ENCODE peak calls at places on chromosomes 13 and 19, in seven cellular contexts. One of them, this sample, is unnamed.

GRCh38 chr13:54241719-54242118 is 1213.1 kb downstream of the OLFM4 start:
- DNase-seq in hypothalamus: no peak
- DNase-seq in astrocyte of the spinal cord: peak
- DNase-seq in NCI-H2081: peak
- DNase-seq in stimulated activated CD8-positive, alpha-beta memory T cell treated with anti-CD3 and anti-CD28 coated beads, Interleukin-12 subunit alpha, Interleukin-12 subunit beta, amount 100 ng/mL, for 4 hours: no peak
- DNase-seq in naive thymus-derived CD8-positive, alpha-beta T cell: no peak
- DNase-seq in adrenal gland: no peak
- DNase-seq in this sample: peak

GRCh38 chr19:33399081-33399744 is 25.7 kb downstream of the CEBPG start:
- DNase-seq in hypothalamus: no peak
- DNase-seq in astrocyte of the spinal cord: no peak
- DNase-seq in NCI-H2081: no peak
- DNase-seq in stimulated activated CD8-positive, alpha-beta memory T cell treated with anti-CD3 and anti-CD28 coated beads, Interleukin-12 subunit alpha, Interleukin-12 subunit beta, amount 100 ng/mL, for 4 hours: no peak
- DNase-seq in naive thymus-derived CD8-positive, alpha-beta T cell: no peak
- DNase-seq in adrenal gland: no peak
- DNase-seq in this sample: peak

GRCh38 chr19:6739884-6740588 is 556 bp downstream of the TRIP10 start:
- DNase-seq in hypothalamus: no peak
- DNase-seq in astrocyte of the spinal cord: peak
- DNase-seq in NCI-H2081: no peak
- DNase-seq in stimulated activated CD8-positive, alpha-beta memory T cell treated with anti-CD3 and anti-CD28 coated beads, Interleukin-12 subunit alpha, Interleukin-12 subunit beta, amount 100 ng/mL, for 4 hours: no peak
- DNase-seq in naive thymus-derived CD8-positive, alpha-beta T cell: no peak
- DNase-seq in adrenal gland: peak
- DNase-seq in this sample: no peak

GRCh38 chr19:1373534-1374249 is 10.0 kb upstream of the NDUFS7 start:
- DNase-seq in hypothalamus: peak
- DNase-seq in astrocyte of the spinal cord: peak
- DNase-seq in NCI-H2081: no peak
- DNase-seq in stimulated activated CD8-positive, alpha-beta memory T cell treated with anti-CD3 and anti-CD28 coated beads, Interleukin-12 subunit alpha, Interleukin-12 subunit beta, amount 100 ng/mL, for 4 hours: no peak
- DNase-seq in naive thymus-derived CD8-positive, alpha-beta T cell: no peak
- DNase-seq in adrenal gland: peak
- DNase-seq in this sample: peak

GRCh38 chr13:32229443-32229842 is 85.7 kb downstream of the ZAR1L start:
- DNase-seq in hypothalamus: no peak
- DNase-seq in astrocyte of the spinal cord: peak
- DNase-seq in NCI-H2081: no peak
- DNase-seq in stimulated activated CD8-positive, alpha-beta memory T cell treated with anti-CD3 and anti-CD28 coated beads, Interleukin-12 subunit alpha, Interleukin-12 subunit beta, amount 100 ng/mL, for 4 hours: no peak
- DNase-seq in naive thymus-derived CD8-positive, alpha-beta T cell: no peak
- DNase-seq in adrenal gland: no peak
- DNase-seq in this sample: no peak

GRCh38 chr19:56405062-56405461 is 930 bp downstream of the ZNF583 start:
- DNase-seq in hypothalamus: no peak
- DNase-seq in astrocyte of the spinal cord: no peak
- DNase-seq in NCI-H2081: no peak
- DNase-seq in stimulated activated CD8-positive, alpha-beta memory T cell treated with anti-CD3 and anti-CD28 coated beads, Interleukin-12 subunit alpha, Interleukin-12 subunit beta, amount 100 ng/mL, for 4 hours: no peak
- DNase-seq in naive thymus-derived CD8-positive, alpha-beta T cell: no peak
- DNase-seq in adrenal gland: no peak
- DNase-seq in this sample: no peak

GRCh38 chr13:26255717-26256277 is 1.9 kb downstream of the CDK8 start:
- DNase-seq in hypothalamus: no peak
- DNase-seq in astrocyte of the spinal cord: peak
- DNase-seq in NCI-H2081: no peak
- DNase-seq in stimulated activated CD8-positive, alpha-beta memory T cell treated with anti-CD3 and anti-CD28 coated beads, Interleukin-12 subunit alpha, Interleukin-12 subunit beta, amount 100 ng/mL, for 4 hours: no peak
- DNase-seq in naive thymus-derived CD8-positive, alpha-beta T cell: no peak
- DNase-seq in adrenal gland: no peak
- DNase-seq in this sample: no peak

GRCh38 chr19:6271721-6272410 is 7.9 kb downstream of the MLLT1 start:
- DNase-seq in hypothalamus: peak
- DNase-seq in astrocyte of the spinal cord: peak
- DNase-seq in NCI-H2081: peak
- DNase-seq in stimulated activated CD8-positive, alpha-beta memory T cell treated with anti-CD3 and anti-CD28 coated beads, Interleukin-12 subunit alpha, Interleukin-12 subunit beta, amount 100 ng/mL, for 4 hours: no peak
- DNase-seq in naive thymus-derived CD8-positive, alpha-beta T cell: no peak
- DNase-seq in adrenal gland: peak
- DNase-seq in this sample: peak

GRCh38 chr19:2981898-2982297 is 4.5 kb downstream of the TLE6 start:
- DNase-seq in hypothalamus: no peak
- DNase-seq in astrocyte of the spinal cord: no peak
- DNase-seq in NCI-H2081: no peak
- DNase-seq in stimulated activated CD8-positive, alpha-beta memory T cell treated with anti-CD3 and anti-CD28 coated beads, Interleukin-12 subunit alpha, Interleukin-12 subunit beta, amount 100 ng/mL, for 4 hours: no peak
- DNase-seq in naive thymus-derived CD8-positive, alpha-beta T cell: no peak
- DNase-seq in adrenal gland: no peak
- DNase-seq in this sample: no peak

GRCh38 chr13:30872685-30873443 is 33.2 kb upstream of the MEDAG start:
- DNase-seq in hypothalamus: no peak
- DNase-seq in astrocyte of the spinal cord: peak
- DNase-seq in NCI-H2081: no peak
- DNase-seq in stimulated activated CD8-positive, alpha-beta memory T cell treated with anti-CD3 and anti-CD28 coated beads, Interleukin-12 subunit alpha, Interleukin-12 subunit beta, amount 100 ng/mL, for 4 hours: no peak
- DNase-seq in naive thymus-derived CD8-positive, alpha-beta T cell: no peak
- DNase-seq in adrenal gland: peak
- DNase-seq in this sample: no peak

GRCh38 chr19:46347985-46348384 is 1.1 kb downstream of the PPP5C start:
- DNase-seq in hypothalamus: no peak
- DNase-seq in astrocyte of the spinal cord: no peak
- DNase-seq in NCI-H2081: no peak
- DNase-seq in stimulated activated CD8-positive, alpha-beta memory T cell treated with anti-CD3 and anti-CD28 coated beads, Interleukin-12 subunit alpha, Interleukin-12 subunit beta, amount 100 ng/mL, for 4 hours: no peak
- DNase-seq in naive thymus-derived CD8-positive, alpha-beta T cell: no peak
- DNase-seq in adrenal gland: no peak
- DNase-seq in this sample: no peak

GRCh38 chr13:75407998-75408397 is 74.0 kb downstream of the TBC1D4 start:
- DNase-seq in hypothalamus: no peak
- DNase-seq in astrocyte of the spinal cord: no peak
- DNase-seq in NCI-H2081: no peak
- DNase-seq in stimulated activated CD8-positive, alpha-beta memory T cell treated with anti-CD3 and anti-CD28 coated beads, Interleukin-12 subunit alpha, Interleukin-12 subunit beta, amount 100 ng/mL, for 4 hours: no peak
- DNase-seq in naive thymus-derived CD8-positive, alpha-beta T cell: no peak
- DNase-seq in adrenal gland: no peak
- DNase-seq in this sample: no peak

GRCh38 chr19:40592170-40592569 is 9.0 kb upstream of the LTBP4 start:
- DNase-seq in hypothalamus: no peak
- DNase-seq in astrocyte of the spinal cord: peak
- DNase-seq in NCI-H2081: peak
- DNase-seq in stimulated activated CD8-positive, alpha-beta memory T cell treated with anti-CD3 and anti-CD28 coated beads, Interleukin-12 subunit alpha, Interleukin-12 subunit beta, amount 100 ng/mL, for 4 hours: no peak
- DNase-seq in naive thymus-derived CD8-positive, alpha-beta T cell: no peak
- DNase-seq in adrenal gland: no peak
- DNase-seq in this sample: peak

GRCh38 chr19:57830071-57830602 is at the start of gene ZNF587B:
- DNase-seq in hypothalamus: peak
- DNase-seq in astrocyte of the spinal cord: peak
- DNase-seq in NCI-H2081: no peak
- DNase-seq in stimulated activated CD8-positive, alpha-beta memory T cell treated with anti-CD3 and anti-CD28 coated beads, Interleukin-12 subunit alpha, Interleukin-12 subunit beta, amount 100 ng/mL, for 4 hours: no peak
- DNase-seq in naive thymus-derived CD8-positive, alpha-beta T cell: peak
- DNase-seq in adrenal gland: no peak
- DNase-seq in this sample: peak

GRCh38 chr19:12095111-12095790 is 30.7 kb downstream of the ZNF844 start:
- DNase-seq in hypothalamus: no peak
- DNase-seq in astrocyte of the spinal cord: no peak
- DNase-seq in NCI-H2081: no peak
- DNase-seq in stimulated activated CD8-positive, alpha-beta memory T cell treated with anti-CD3 and anti-CD28 coated beads, Interleukin-12 subunit alpha, Interleukin-12 subunit beta, amount 100 ng/mL, for 4 hours: no peak
- DNase-seq in naive thymus-derived CD8-positive, alpha-beta T cell: no peak
- DNase-seq in adrenal gland: no peak
- DNase-seq in this sample: no peak

GRCh38 chr19:14611051-14611450 is 28.2 kb downstream of the CLEC17A start:
- DNase-seq in hypothalamus: no peak
- DNase-seq in astrocyte of the spinal cord: no peak
- DNase-seq in NCI-H2081: no peak
- DNase-seq in stimulated activated CD8-positive, alpha-beta memory T cell treated with anti-CD3 and anti-CD28 coated beads, Interleukin-12 subunit alpha, Interleukin-12 subunit beta, amount 100 ng/mL, for 4 hours: no peak
- DNase-seq in naive thymus-derived CD8-positive, alpha-beta T cell: no peak
- DNase-seq in adrenal gland: no peak
- DNase-seq in this sample: no peak

GRCh38 chr13:106597190-106597589 is 29.3 kb upstream of the ARGLU1 start:
- DNase-seq in hypothalamus: no peak
- DNase-seq in astrocyte of the spinal cord: no peak
- DNase-seq in NCI-H2081: no peak
- DNase-seq in stimulated activated CD8-positive, alpha-beta memory T cell treated with anti-CD3 and anti-CD28 coated beads, Interleukin-12 subunit alpha, Interleukin-12 subunit beta, amount 100 ng/mL, for 4 hours: no peak
- DNase-seq in naive thymus-derived CD8-positive, alpha-beta T cell: no peak
- DNase-seq in adrenal gland: no peak
- DNase-seq in this sample: no peak

GRCh38 chr19:3586124-3586626 is 897 bp downstream of the GIPC3 start:
- DNase-seq in hypothalamus: no peak
- DNase-seq in astrocyte of the spinal cord: no peak
- DNase-seq in NCI-H2081: no peak
- DNase-seq in stimulated activated CD8-positive, alpha-beta memory T cell treated with anti-CD3 and anti-CD28 coated beads, Interleukin-12 subunit alpha, Interleukin-12 subunit beta, amount 100 ng/mL, for 4 hours: no peak
- DNase-seq in naive thymus-derived CD8-positive, alpha-beta T cell: peak
- DNase-seq in adrenal gland: no peak
- DNase-seq in this sample: no peak

GRCh38 chr19:58578430-58578925 is 5.3 kb upstream of the MZF1 start:
- DNase-seq in hypothalamus: no peak
- DNase-seq in astrocyte of the spinal cord: no peak
- DNase-seq in NCI-H2081: no peak
- DNase-seq in stimulated activated CD8-positive, alpha-beta memory T cell treated with anti-CD3 and anti-CD28 coated beads, Interleukin-12 subunit alpha, Interleukin-12 subunit beta, amount 100 ng/mL, for 4 hours: no peak
- DNase-seq in naive thymus-derived CD8-positive, alpha-beta T cell: no peak
- DNase-seq in adrenal gland: no peak
- DNase-seq in this sample: no peak

GRCh38 chr13:72145383-72145782 is 278.4 kb upstream of the DACH1 start:
- DNase-seq in hypothalamus: no peak
- DNase-seq in astrocyte of the spinal cord: no peak
- DNase-seq in NCI-H2081: no peak
- DNase-seq in stimulated activated CD8-positive, alpha-beta memory T cell treated with anti-CD3 and anti-CD28 coated beads, Interleukin-12 subunit alpha, Interleukin-12 subunit beta, amount 100 ng/mL, for 4 hours: no peak
- DNase-seq in naive thymus-derived CD8-positive, alpha-beta T cell: no peak
- DNase-seq in adrenal gland: no peak
- DNase-seq in this sample: no peak

GRCh38 chr13:66443926-66444325 is 786.2 kb downstream of the PCDH9 start:
- DNase-seq in hypothalamus: no peak
- DNase-seq in astrocyte of the spinal cord: no peak
- DNase-seq in NCI-H2081: no peak
- DNase-seq in stimulated activated CD8-positive, alpha-beta memory T cell treated with anti-CD3 and anti-CD28 coated beads, Interleukin-12 subunit alpha, Interleukin-12 subunit beta, amount 100 ng/mL, for 4 hours: no peak
- DNase-seq in naive thymus-derived CD8-positive, alpha-beta T cell: no peak
- DNase-seq in adrenal gland: no peak
- DNase-seq in this sample: no peak

GRCh38 chr13:99382428-99383133 is 75.4 kb upstream of the GPR183 start:
- DNase-seq in hypothalamus: no peak
- DNase-seq in astrocyte of the spinal cord: no peak
- DNase-seq in NCI-H2081: no peak
- DNase-seq in stimulated activated CD8-positive, alpha-beta memory T cell treated with anti-CD3 and anti-CD28 coated beads, Interleukin-12 subunit alpha, Interleukin-12 subunit beta, amount 100 ng/mL, for 4 hours: no peak
- DNase-seq in naive thymus-derived CD8-positive, alpha-beta T cell: no peak
- DNase-seq in adrenal gland: no peak
- DNase-seq in this sample: no peak

GRCh38 chr13:113857531-113858195 is 6.2 kb downstream of the GAS6 start:
- DNase-seq in hypothalamus: no peak
- DNase-seq in astrocyte of the spinal cord: no peak
- DNase-seq in NCI-H2081: no peak
- DNase-seq in stimulated activated CD8-positive, alpha-beta memory T cell treated with anti-CD3 and anti-CD28 coated beads, Interleukin-12 subunit alpha, Interleukin-12 subunit beta, amount 100 ng/mL, for 4 hours: no peak
- DNase-seq in naive thymus-derived CD8-positive, alpha-beta T cell: no peak
- DNase-seq in adrenal gland: peak
- DNase-seq in this sample: peak

GRCh38 chr19:32287811-32288227 is 57.6 kb upstream of the ZNF507 start:
- DNase-seq in hypothalamus: peak
- DNase-seq in astrocyte of the spinal cord: peak
- DNase-seq in NCI-H2081: no peak
- DNase-seq in stimulated activated CD8-positive, alpha-beta memory T cell treated with anti-CD3 and anti-CD28 coated beads, Interleukin-12 subunit alpha, Interleukin-12 subunit beta, amount 100 ng/mL, for 4 hours: no peak
- DNase-seq in naive thymus-derived CD8-positive, alpha-beta T cell: no peak
- DNase-seq in adrenal gland: peak
- DNase-seq in this sample: peak

GRCh38 chr13:63351533-63351932 is 1935.9 kb upstream of the PCDH20 start:
- DNase-seq in hypothalamus: no peak
- DNase-seq in astrocyte of the spinal cord: no peak
- DNase-seq in NCI-H2081: no peak
- DNase-seq in stimulated activated CD8-positive, alpha-beta memory T cell treated with anti-CD3 and anti-CD28 coated beads, Interleukin-12 subunit alpha, Interleukin-12 subunit beta, amount 100 ng/mL, for 4 hours: no peak
- DNase-seq in naive thymus-derived CD8-positive, alpha-beta T cell: no peak
- DNase-seq in adrenal gland: no peak
- DNase-seq in this sample: no peak

GRCh38 chr13:111904701-111905608 is 162.0 kb upstream of the SOX1 start:
- DNase-seq in hypothalamus: no peak
- DNase-seq in astrocyte of the spinal cord: no peak
- DNase-seq in NCI-H2081: no peak
- DNase-seq in stimulated activated CD8-positive, alpha-beta memory T cell treated with anti-CD3 and anti-CD28 coated beads, Interleukin-12 subunit alpha, Interleukin-12 subunit beta, amount 100 ng/mL, for 4 hours: no peak
- DNase-seq in naive thymus-derived CD8-positive, alpha-beta T cell: no peak
- DNase-seq in adrenal gland: peak
- DNase-seq in this sample: no peak

GRCh38 chr19:47713046-47714021 is at the start of gene EHD2:
- DNase-seq in hypothalamus: peak
- DNase-seq in astrocyte of the spinal cord: peak
- DNase-seq in NCI-H2081: no peak
- DNase-seq in stimulated activated CD8-positive, alpha-beta memory T cell treated with anti-CD3 and anti-CD28 coated beads, Interleukin-12 subunit alpha, Interleukin-12 subunit beta, amount 100 ng/mL, for 4 hours: peak
- DNase-seq in naive thymus-derived CD8-positive, alpha-beta T cell: peak
- DNase-seq in adrenal gland: peak
- DNase-seq in this sample: peak

GRCh38 chr13:48161530-48162179 is 66.8 kb upstream of the MED4 start:
- DNase-seq in hypothalamus: no peak
- DNase-seq in astrocyte of the spinal cord: no peak
- DNase-seq in NCI-H2081: no peak
- DNase-seq in stimulated activated CD8-positive, alpha-beta memory T cell treated with anti-CD3 and anti-CD28 coated beads, Interleukin-12 subunit alpha, Interleukin-12 subunit beta, amount 100 ng/mL, for 4 hours: no peak
- DNase-seq in naive thymus-derived CD8-positive, alpha-beta T cell: no peak
- DNase-seq in adrenal gland: peak
- DNase-seq in this sample: peak

GRCh38 chr13:21638319-21639282 is 32.3 kb upstream of the FGF9 start:
- DNase-seq in hypothalamus: no peak
- DNase-seq in astrocyte of the spinal cord: peak
- DNase-seq in NCI-H2081: no peak
- DNase-seq in stimulated activated CD8-positive, alpha-beta memory T cell treated with anti-CD3 and anti-CD28 coated beads, Interleukin-12 subunit alpha, Interleukin-12 subunit beta, amount 100 ng/mL, for 4 hours: no peak
- DNase-seq in naive thymus-derived CD8-positive, alpha-beta T cell: no peak
- DNase-seq in adrenal gland: peak
- DNase-seq in this sample: peak

GRCh38 chr19:33670398-33670797 is 48.6 kb downstream of the CHST8 start:
- DNase-seq in hypothalamus: no peak
- DNase-seq in astrocyte of the spinal cord: no peak
- DNase-seq in NCI-H2081: no peak
- DNase-seq in stimulated activated CD8-positive, alpha-beta memory T cell treated with anti-CD3 and anti-CD28 coated beads, Interleukin-12 subunit alpha, Interleukin-12 subunit beta, amount 100 ng/mL, for 4 hours: no peak
- DNase-seq in naive thymus-derived CD8-positive, alpha-beta T cell: no peak
- DNase-seq in adrenal gland: no peak
- DNase-seq in this sample: no peak

GRCh38 chr19:17079710-17080440 is 4.3 kb downstream of the MYO9B start:
- DNase-seq in hypothalamus: peak
- DNase-seq in astrocyte of the spinal cord: peak
- DNase-seq in NCI-H2081: no peak
- DNase-seq in stimulated activated CD8-positive, alpha-beta memory T cell treated with anti-CD3 and anti-CD28 coated beads, Interleukin-12 subunit alpha, Interleukin-12 subunit beta, amount 100 ng/mL, for 4 hours: peak
- DNase-seq in naive thymus-derived CD8-positive, alpha-beta T cell: no peak
- DNase-seq in adrenal gland: peak
- DNase-seq in this sample: peak

GRCh38 chr19:55598034-55598433 is 1.3 kb downstream of the FIZ1 start:
- DNase-seq in hypothalamus: no peak
- DNase-seq in astrocyte of the spinal cord: no peak
- DNase-seq in NCI-H2081: no peak
- DNase-seq in stimulated activated CD8-positive, alpha-beta memory T cell treated with anti-CD3 and anti-CD28 coated beads, Interleukin-12 subunit alpha, Interleukin-12 subunit beta, amount 100 ng/mL, for 4 hours: no peak
- DNase-seq in naive thymus-derived CD8-positive, alpha-beta T cell: no peak
- DNase-seq in adrenal gland: no peak
- DNase-seq in this sample: no peak

GRCh38 chr19:16017138-16017490 is 59.2 kb upstream of the TPM4 start:
- DNase-seq in hypothalamus: no peak
- DNase-seq in astrocyte of the spinal cord: no peak
- DNase-seq in NCI-H2081: no peak
- DNase-seq in stimulated activated CD8-positive, alpha-beta memory T cell treated with anti-CD3 and anti-CD28 coated beads, Interleukin-12 subunit alpha, Interleukin-12 subunit beta, amount 100 ng/mL, for 4 hours: no peak
- DNase-seq in naive thymus-derived CD8-positive, alpha-beta T cell: no peak
- DNase-seq in adrenal gland: no peak
- DNase-seq in this sample: no peak

GRCh38 chr19:39400997-39401548 is 5.6 kb upstream of the ZFP36 start:
- DNase-seq in hypothalamus: no peak
- DNase-seq in astrocyte of the spinal cord: no peak
- DNase-seq in NCI-H2081: no peak
- DNase-seq in stimulated activated CD8-positive, alpha-beta memory T cell treated with anti-CD3 and anti-CD28 coated beads, Interleukin-12 subunit alpha, Interleukin-12 subunit beta, amount 100 ng/mL, for 4 hours: no peak
- DNase-seq in naive thymus-derived CD8-positive, alpha-beta T cell: no peak
- DNase-seq in adrenal gland: no peak
- DNase-seq in this sample: no peak

GRCh38 chr19:2014731-2015610 is 543 bp downstream of the BTBD2 start:
- DNase-seq in hypothalamus: peak
- DNase-seq in astrocyte of the spinal cord: no peak
- DNase-seq in NCI-H2081: no peak
- DNase-seq in stimulated activated CD8-positive, alpha-beta memory T cell treated with anti-CD3 and anti-CD28 coated beads, Interleukin-12 subunit alpha, Interleukin-12 subunit beta, amount 100 ng/mL, for 4 hours: no peak
- DNase-seq in naive thymus-derived CD8-positive, alpha-beta T cell: peak
- DNase-seq in adrenal gland: peak
- DNase-seq in this sample: no peak

GRCh38 chr13:72648513-72649065 is 78.8 kb downstream of the MZT1 start:
- DNase-seq in hypothalamus: no peak
- DNase-seq in astrocyte of the spinal cord: no peak
- DNase-seq in NCI-H2081: no peak
- DNase-seq in stimulated activated CD8-positive, alpha-beta memory T cell treated with anti-CD3 and anti-CD28 coated beads, Interleukin-12 subunit alpha, Interleukin-12 subunit beta, amount 100 ng/mL, for 4 hours: no peak
- DNase-seq in naive thymus-derived CD8-positive, alpha-beta T cell: no peak
- DNase-seq in adrenal gland: no peak
- DNase-seq in this sample: no peak

This sample was measured in body of pancreas.